ENCODE peak calls at places on chromosomes 3 and 15, in ten cellular contexts. W is foreskin fibroblast, M is MM.1S, T is GM12865, F is psoas muscle, P is epithelial cell of esophagus, Z is choroid plexus epithelial cell, C is right lobe of liver, Q is RWPE1, R is mesothelial cell of epicardium. Y is an unnamed sample.
A peak's percentile ranks its signal among the peaks of the same experiment; 100 is the strongest.

GRCh38 chr3:55852326-55852725 is 365.2 kb upstream of the WNT5A start:
- DNase-seq in R (no peak), F (no peak), Q (no peak), C (no peak), P (no peak), M (no peak), W (no peak), Z (no peak), T (no peak), Y (no peak)

GRCh38 chr3:100358413-100358812 is 23.9 kb downstream of the NIT2 start:
- DNase-seq in R (no peak), F (no peak), Z (peak; percentile 28), P (no peak), C (peak; percentile 54), T (no peak), Q (no peak), M (no peak), W (no peak), Y (no peak)

GRCh38 chr3:48855681-48856447 is 8.2 kb upstream of the PRKAR2A start:
- DNase-seq in M (no peak), Z (no peak), R (no peak), Q (no peak), W (no peak), F (no peak), T (no peak), P (no peak), C (no peak), Y (no peak)

GRCh38 chr3:143901105-143901504 is 52.8 kb upstream of the SLC9A9 start:
- DNase-seq in M (no peak), C (no peak), W (peak; percentile 83), Z (peak; percentile 92), F (no peak), T (peak; percentile 7), P (peak; percentile 92), Q (peak; percentile 74), R (no peak), Y (no peak)

GRCh38 chr3:48558446-48559134 is 2.0 kb upstream of the PFKFB4 start:
- DNase-seq in M (no peak), C (peak; percentile 63), Q (no peak), F (peak; percentile 42), T (no peak), W (no peak), Z (no peak), P (peak; percentile 43), R (no peak), Y (no peak)

GRCh38 chr3:102255736-102256135 is 179.1 kb upstream of the ZPLD1 start:
- DNase-seq in Z (no peak), F (no peak), P (peak; percentile 57), W (no peak), R (no peak), C (no peak), Q (no peak), M (no peak), T (no peak), Y (no peak)

GRCh38 chr3:49785565-49786356 is 581 bp downstream of the IP6K1 start:
- DNase-seq in P (peak; percentile 37), C (peak; percentile 65), F (no peak), Z (peak; percentile 53), T (peak; percentile 33), R (peak; percentile 53), Q (peak; percentile 28), W (no peak), M (peak; percentile 28), Y (peak; percentile 29)

GRCh38 chr15:56919708-56920637 is 1.5 kb downstream of the TCF12 start:
- DNase-seq in W (peak; percentile 10), T (peak; percentile 58), Q (peak; percentile 38), R (peak; percentile 56), P (peak; percentile 26), Z (peak; percentile 47), M (peak; percentile 10), C (peak; percentile 50), F (peak; percentile 51), Y (peak; percentile 30)

GRCh38 chr15:89785064-89785770 is 9.1 kb downstream of the MESP2 start:
- DNase-seq in Z (no peak), T (no peak), R (no peak), P (no peak), F (no peak), Q (no peak), M (no peak), W (no peak), C (peak; percentile 85), Y (peak; percentile 76)

GRCh38 chr15:89784686-89784960 is 8.5 kb downstream of the MESP2 start:
- DNase-seq in C (no peak), P (no peak), F (no peak), R (no peak), T (no peak), Q (no peak), Z (no peak), M (no peak), W (no peak), Y (no peak)

GRCh38 chr15:89783111-89783860 is 7.2 kb downstream of the MESP2 start:
- DNase-seq in Q (no peak), R (no peak), P (no peak), C (no peak), Z (peak; percentile 41), W (peak; percentile 85), M (no peak), T (no peak), F (no peak), Y (no peak)

GRCh38 chr15:89785771-89786135 is 9.6 kb downstream of the MESP2 start:
- DNase-seq in P (no peak), M (no peak), T (no peak), W (no peak), Q (no peak), Z (peak; percentile 77), C (no peak), R (no peak), F (no peak), Y (no peak)

DNA sequence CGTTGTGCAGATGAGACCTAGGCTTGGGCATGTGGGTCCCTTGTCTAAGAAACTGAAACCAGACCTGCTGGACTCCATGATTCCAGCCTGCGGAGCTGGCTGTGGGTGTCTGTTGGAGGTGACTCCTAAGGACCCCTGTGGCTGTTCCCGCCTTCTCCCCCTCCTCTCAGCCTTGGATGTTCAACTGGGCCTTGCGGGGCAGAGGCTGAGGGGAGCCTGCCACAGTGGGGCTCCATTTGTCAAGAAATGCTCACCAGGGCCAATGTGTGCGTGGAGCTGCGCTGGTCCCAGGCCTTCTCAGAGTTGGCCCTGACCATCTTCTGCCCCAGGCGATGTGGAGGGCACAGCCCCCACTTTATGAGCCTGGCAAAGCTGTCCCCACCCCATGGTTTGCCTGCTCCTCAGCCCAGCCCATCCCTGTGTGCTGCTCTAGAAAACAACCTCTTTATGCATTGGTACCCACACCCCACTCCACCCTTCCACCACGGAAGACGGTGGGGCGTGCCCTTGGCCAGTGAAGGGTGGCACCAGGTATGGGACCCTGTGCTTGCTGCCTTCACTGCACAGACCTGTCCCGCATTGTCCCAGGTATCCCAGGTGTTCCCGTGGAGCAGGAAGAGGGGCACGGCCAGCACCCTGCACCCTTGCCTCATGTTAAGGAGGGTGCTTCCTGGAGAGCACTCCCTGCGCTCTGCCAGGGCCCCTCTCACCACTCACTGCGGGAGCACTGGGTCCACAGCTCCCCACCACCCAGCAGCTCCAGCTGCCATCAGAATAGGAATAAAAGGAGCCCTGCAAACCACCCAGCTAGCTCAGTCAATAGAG is 7.9 kb downstream of the MESP2 start:
- DNase-seq in R (no peak), Z (no peak), W (no peak), P (no peak), Q (no peak), F (no peak), M (no peak), C (no peak), T (no peak), Y (no peak)
- TF ChIP-seq CTCF in R (no peak), Z (no peak), W (no peak), P (no peak), Q (no peak), F (no peak), M (no peak), C (no peak), T (no peak), Y (no peak)

GRCh38 chr15:63827113-63827512 is 6.6 kb downstream of the HERC1 start:
- DNase-seq in Q (no peak), P (no peak), W (no peak), F (no peak), M (no peak), C (no peak), Z (no peak), T (no peak), R (no peak), Y (no peak)

GRCh38 chr15:63824570-63824969 is 9.2 kb downstream of the HERC1 start:
- DNase-seq in Q (no peak), R (no peak), M (no peak), C (no peak), W (no peak), F (no peak), P (no peak), Z (no peak), T (no peak), Y (no peak)

GRCh38 chr15:63823253-63823844 is 10.4 kb downstream of the HERC1 start:
- DNase-seq in Q (no peak), T (no peak), M (no peak), W (no peak), R (no peak), F (no peak), Z (no peak), C (no peak), P (no peak), Y (no peak)

GRCh38 chr15:63830113-63830512 is 3.6 kb downstream of the HERC1 start:
- DNase-seq in R (no peak), C (no peak), T (no peak), F (no peak), Q (no peak), W (no peak), P (no peak), Z (no peak), M (no peak), Y (no peak)

GRCh38 chr15:63826513-63826912 is 7.2 kb downstream of the HERC1 start:
- DNase-seq in C (no peak), Q (no peak), R (no peak), Z (peak; percentile 71), T (peak; percentile 66), P (peak; percentile 20), W (peak; percentile 14), F (no peak), M (no peak), Y (peak; percentile 16)
- TF ChIP-seq CTCF in C (no peak), Q (no peak), R (no peak), Z (peak; percentile 35), T (peak; percentile 19), P (no peak), W (no peak), F (peak; percentile 19), M (no peak), Y (no peak)

DNA sequence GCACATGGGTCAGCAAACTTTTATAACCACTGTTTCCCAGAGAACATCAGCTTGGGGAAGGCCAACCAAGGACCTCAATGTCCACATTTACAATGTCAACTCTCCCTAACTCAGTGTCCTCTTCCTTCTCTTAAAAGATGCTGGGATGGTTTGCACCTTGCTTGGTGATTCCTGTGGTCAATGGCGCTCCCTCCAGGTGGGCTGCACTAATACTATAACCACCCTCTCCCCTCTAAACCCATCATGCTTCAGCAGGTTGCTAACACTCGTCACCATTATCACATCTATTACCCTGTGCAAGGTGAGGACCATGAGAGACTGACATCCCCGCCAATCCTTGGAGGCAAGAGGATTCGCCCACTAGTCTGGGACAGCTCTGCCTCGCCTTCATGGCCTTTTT is 65.2 kb downstream of the FRMD5 start:
- DNase-seq in Z (no peak), P (no peak), C (no peak), F (no peak), W (no peak), Q (no peak), R (no peak), M (no peak), T (no peak), Y (no peak)
- TF ChIP-seq CTCF in Z (no peak), P (no peak), C (no peak), F (no peak), W (no peak), Q (no peak), R (no peak), M (no peak), T (no peak), Y (no peak)

GRCh38 chr3:140176526-140176925 is 241.5 kb downstream of the CLSTN2 start:
- DNase-seq in Z (no peak), R (no peak), Q (peak; percentile 19), M (no peak), F (no peak), C (no peak), W (no peak), T (no peak), P (no peak), Y (no peak)

GRCh38 chr3:140166908-140167599 is 232.1 kb downstream of the CLSTN2 start:
- DNase-seq in P (no peak), F (no peak), C (no peak), Z (no peak), Q (no peak), T (no peak), W (no peak), M (no peak), R (no peak), Y (no peak)

GRCh38 chr3:140167600-140168281 is 232.8 kb downstream of the CLSTN2 start:
- DNase-seq in Q (no peak), F (no peak), Z (no peak), T (no peak), P (no peak), M (no peak), W (no peak), R (no peak), C (no peak), Y (no peak)

GRCh38 chr3:140164922-140165590 is 230.1 kb downstream of the CLSTN2 start:
- DNase-seq in C (no peak), W (no peak), Z (no peak), R (no peak), Q (peak; percentile 49), T (no peak), M (no peak), F (no peak), P (peak; percentile 41), Y (no peak)

GRCh38 chr3:140170612-140171011 is 235.6 kb downstream of the CLSTN2 start:
- DNase-seq in C (no peak), W (no peak), R (no peak), P (no peak), Z (no peak), F (no peak), Q (no peak), T (peak; percentile 91), M (peak; percentile 48), Y (no peak)
- TF ChIP-seq CTCF in C (no peak), W (no peak), R (no peak), P (no peak), Z (no peak), F (no peak), Q (no peak), T (no peak), M (no peak), Y (no peak)